ENCODE peak calls at places on chromosomes 6 and 20, in seven cellular contexts. Y is HCT116; T is transverse colon; J is CD8-positive, alpha-beta T cell; K is Caco-2; A is fibroblast of lung; H is lower lobe of right lung. Z is an unnamed sample. For H3K4me1, the result is how much of the 10 kb centered on the place peaks cover.

GRCh38 chr6:38080349-38080748 is 260.8 kb downstream of the ZFAND3 start:
- DNase-seq in Y (no peak), T (no peak), J (no peak), K (no peak), A (peak), H (no peak), Z (no peak)

GRCh38 chr6:90107721-90108364 is 188.8 kb downstream of the BACH2 start:
- DNase-seq in Y (no peak), T (no peak), J (no peak), K (no peak), A (no peak), H (no peak), Z (peak)

GRCh38 chr6:35452186-35453090 is at the start of gene FANCE:
- DNase-seq in Y (peak), T (peak), J (peak), K (peak), A (peak), H (peak), Z (peak)

GRCh38 chr6:56399672-56400263 is 152.4 kb upstream of the COL21A1 start:
- DNase-seq in Y (no peak), T (no peak), J (no peak), K (peak), A (no peak), H (no peak), Z (no peak)

GRCh38 chr6:35554811-35555210 is 42.1 kb upstream of the TULP1 start:
- DNase-seq in Y (no peak), T (no peak), J (no peak), K (no peak), A (no peak), H (no peak), Z (no peak)

GRCh38 chr6:168133186-168133585 is 54.2 kb upstream of the FRMD1 start:
- DNase-seq in Y (no peak), T (no peak), J (no peak), K (no peak), A (peak), H (no peak), Z (no peak)

GRCh38 chr6:55841341-55841740 is 34.0 kb downstream of the BMP5 start:
- DNase-seq in Y (no peak), T (no peak), J (no peak), K (no peak), A (no peak), H (no peak), Z (peak)

GRCh38 chr20:16069416-16070010 is 503.7 kb downstream of the KIF16B start:
- DNase-seq in Y (no peak), T (no peak), J (no peak), K (no peak), A (no peak), H (no peak), Z (no peak)

GRCh38 chr20:34791289-34792020 is 34.0 kb downstream of the NCOA6 start:
- DNase-seq in Y (no peak), T (no peak), J (no peak), K (no peak), A (peak), H (no peak), Z (no peak)
- H3K4me1 ChIP-seq in Y (under half), T (under half), J (under half), K (under half), A (under half), H (under half), Z (under half)

GRCh38 chr20:3795511-3796468 is at the start of gene CDC25B:
- DNase-seq in Y (peak), T (peak), J (peak), K (peak), A (peak), H (peak), Z (peak)

GRCh38 chr20:3796477-3797225 is 541 bp downstream of the CDC25B start:
- DNase-seq in Y (no peak), T (no peak), J (no peak), K (peak), A (no peak), H (no peak), Z (no peak)

GRCh38 chr20:3797226-3797545 is 1.1 kb downstream of the CDC25B start:
- DNase-seq in Y (no peak), T (no peak), J (no peak), K (no peak), A (no peak), H (peak), Z (no peak)

GRCh38 chr20:3797592-3798404 is 1.7 kb downstream of the CDC25B start:
- DNase-seq in Y (no peak), T (peak), J (peak), K (no peak), A (peak), H (peak), Z (no peak)

GRCh38 chr20:3794701-3795420 is 1.2 kb upstream of the CDC25B start:
- DNase-seq in Y (no peak), T (no peak), J (no peak), K (no peak), A (no peak), H (peak), Z (no peak)
- TF ChIP-seq CTCF in Y (no peak), T (no peak), J (no peak), K (no peak), A (no peak), H (no peak), Z (no peak)

GRCh38 chr6:106426258-106426657 is 65.7 kb downstream of the CRYBG1 start:
- DNase-seq in Y (no peak), T (no peak), J (no peak), K (no peak), A (no peak), H (no peak), Z (no peak)
- H3K4me1 ChIP-seq in Y (under half), T (under half), J (under half), K (under half), A (under half), H (under half), Z (under half)

GRCh38 chr6:117706504-117706903 is 31.2 kb downstream of the NUS1 start:
- DNase-seq in Y (no peak), T (no peak), J (no peak), K (no peak), A (no peak), H (no peak), Z (no peak)

GRCh38 chr6:117711369-117711768 is 36.1 kb downstream of the NUS1 start:
- DNase-seq in Y (no peak), T (no peak), J (no peak), K (peak), A (no peak), H (no peak), Z (no peak)
- TF ChIP-seq CTCF in Y (peak), T (no peak), J (no peak), K (peak), A (no peak), H (no peak), Z (peak)

GRCh38 chr20:37377346-37378081 is 31.6 kb downstream of the SRC start:
- DNase-seq in Y (no peak), T (no peak), J (no peak), K (no peak), A (no peak), H (no peak), Z (no peak)
- H3K4me1 ChIP-seq in Y (under half), T (under half), J (under half), K (under half), A (under half), H (under half), Z (under half)

GRCh38 chr6:110545081-110545872 is 68.9 kb upstream of the SLC22A16 start:
- DNase-seq in Y (no peak), T (no peak), J (no peak), K (no peak), A (no peak), H (no peak), Z (no peak)
- TF ChIP-seq CTCF in Y (no peak), T (no peak), J (no peak), K (no peak), A (no peak), H (no peak), Z (no peak)

GRCh38 chr20:58996226-58996611 is 10.8 kb downstream of the CTSZ start:
- DNase-seq in Y (no peak), T (no peak), J (no peak), K (no peak), A (no peak), H (no peak), Z (no peak)
- H3K4me1 ChIP-seq in Y (under half), T (under half), J (under half), K (under half), A (under half), H (under half), Z (under half)

GRCh38 chr6:31737315-31738047 is 1.2 kb upstream of the CLIC1 start:
- DNase-seq in Y (no peak), T (peak), J (no peak), K (peak), A (peak), H (no peak), Z (no peak)

GRCh38 chr6:31736026-31736767 is at the start of gene CLIC1:
- DNase-seq in Y (no peak), T (peak), J (peak), K (peak), A (peak), H (peak), Z (peak)

GRCh38 chr6:31739639-31740396 is at the start of gene MSH5:
- DNase-seq in Y (peak), T (peak), J (peak), K (peak), A (peak), H (peak), Z (peak)

GRCh38 chr6:31736768-31737314 is 511 bp upstream of the CLIC1 start:
- DNase-seq in Y (no peak), T (peak), J (no peak), K (no peak), A (no peak), H (no peak), Z (no peak)

DNA sequence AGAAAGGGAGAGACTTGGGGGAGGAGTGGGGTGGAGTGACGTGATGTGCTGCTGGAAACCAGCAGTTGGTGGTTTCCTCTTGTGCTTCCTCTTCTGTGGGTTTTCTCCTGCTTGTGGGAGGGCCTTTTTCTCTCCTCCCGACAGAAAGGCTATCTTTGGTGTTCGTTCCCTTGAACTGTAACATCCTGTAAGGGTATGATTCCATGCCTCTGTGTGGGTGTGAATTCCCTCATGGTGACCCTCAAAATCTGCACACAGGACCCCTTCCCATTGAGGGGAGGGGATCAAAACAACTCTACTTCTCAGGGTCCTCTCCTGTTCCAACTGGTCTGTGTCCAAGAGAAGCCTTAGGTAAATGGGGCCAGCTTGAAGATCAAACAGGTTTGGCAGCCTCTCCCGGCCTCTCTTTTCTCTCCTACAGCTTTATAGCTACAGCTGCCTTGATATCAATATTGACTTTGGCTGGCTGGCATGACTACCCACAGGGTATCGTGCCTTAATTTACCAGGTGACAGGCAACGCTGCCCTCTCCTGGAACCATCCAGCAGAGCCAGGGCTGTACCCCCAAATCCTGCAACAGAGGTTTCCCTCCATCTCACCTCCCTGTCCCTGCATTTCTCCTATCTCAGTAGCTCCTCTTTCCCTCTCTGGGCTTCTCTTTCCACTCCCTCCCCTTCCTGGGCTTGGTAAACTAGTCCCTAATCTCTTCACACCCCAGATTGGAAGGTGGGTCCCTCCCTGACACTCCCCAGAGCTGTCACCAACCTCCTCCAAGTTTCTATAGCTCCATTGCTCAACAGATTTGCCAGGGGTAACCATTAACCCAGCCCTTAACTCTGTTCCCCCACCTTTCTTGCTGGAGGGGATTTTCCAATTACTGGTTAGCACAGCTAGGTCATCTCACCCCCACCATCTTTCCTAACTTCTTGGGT is 1.5 kb upstream of the MSH5 start:
- DNase-seq in Y (no peak), T (peak), J (peak), K (peak), A (peak), H (peak), Z (peak)
- TF ChIP-seq CTCF in Y (peak), T (peak), J (no peak), K (no peak), A (peak), H (peak), Z (peak)

Z was measured in foreskin keratinocyte.